ENCODE peak calls at places on chromosomes 4 and X, in six cellular contexts. Z is dorsolateral prefrontal cortex, O is choroid plexus epithelial cell, V is GM23338, G is lower leg skin, J is left ventricle myocardium inferior. K is an unnamed sample.

GRCh38 chrX:21479695-21480280 is 105.6 kb downstream of the CNKSR2 start:
- DNase-seq in Z (no peak), O (peak), V (peak), G (no peak), J (no peak), K (peak)

GRCh38 chr4:82268050-82268825 is 105.6 kb downstream of the HNRNPD start:
- DNase-seq in Z (peak), O (peak), V (peak), G (no peak), J (peak), K (peak)

GRCh38 chr4:168619266-168619631 is 122.4 kb downstream of the PALLD start:
- DNase-seq in Z (no peak), O (no peak), V (no peak), G (no peak), J (no peak), K (no peak)

GRCh38 chrX:88886908-88887307 is 139.9 kb downstream of the CPXCR1 start:
- DNase-seq in Z (no peak), O (no peak), V (no peak), G (no peak), J (no peak), K (no peak)

GRCh38 chr4:186351672-186352194 is 85.7 kb downstream of the F11 start:
- DNase-seq in Z (no peak), O (no peak), V (no peak), G (no peak), J (no peak), K (no peak)

GRCh38 chrX:18883234-18883960 is 100.5 kb downstream of the PHKA2 start:
- DNase-seq in Z (no peak), O (no peak), V (peak), G (no peak), J (peak), K (no peak)

GRCh38 chr4:13511101-13511500 is 27.0 kb upstream of the RAB28 start:
- DNase-seq in Z (no peak), O (no peak), V (no peak), G (no peak), J (no peak), K (no peak)

GRCh38 chr4:177375971-177376370 is 66.3 kb downstream of the AGA start:
- DNase-seq in Z (no peak), O (no peak), V (peak), G (no peak), J (no peak), K (no peak)

GRCh38 chr4:170672571-170672970 is 582.8 kb upstream of the AADAT start:
- DNase-seq in Z (no peak), O (peak), V (no peak), G (no peak), J (no peak), K (no peak)

GRCh38 chrX:47958943-47959342 is 44.8 kb downstream of the ZNF182 start:
- DNase-seq in Z (no peak), O (peak), V (peak), G (no peak), J (no peak), K (no peak)
- TF ChIP-seq CTCF in Z (no peak), O (peak), V (peak), G (no peak), J (peak), K (no peak)

GRCh38 chrX:136147320-136147901 is at the start of gene FHL1:
- DNase-seq in Z (no peak), O (peak), V (peak), G (peak), J (peak), K (no peak)
- H3K4me3 ChIP-seq in Z (peak), O (peak), V (peak), G (peak), J (peak), K (peak)

GRCh38 chr4:25144870-25145481 is 15.3 kb downstream of the SEPSECS start:
- DNase-seq in Z (no peak), O (peak), V (peak), G (no peak), J (no peak), K (no peak)
- TF ChIP-seq CTCF in Z (peak), O (peak), V (peak), G (no peak), J (peak), K (peak)

GRCh38 chr4:80207172-80207583 is 9.9 kb downstream of the PRDM8 start:
- DNase-seq in Z (no peak), O (no peak), V (peak), G (no peak), J (no peak), K (no peak)
- H3K4me3 ChIP-seq in Z (no peak), O (peak), V (peak), G (no peak), J (peak), K (no peak)

GRCh38 chr4:48709920-48710319 is 70.2 kb downstream of the FRYL start:
- DNase-seq in Z (no peak), O (no peak), V (no peak), G (no peak), J (no peak), K (no peak)
- TF ChIP-seq CTCF in Z (no peak), O (no peak), V (no peak), G (no peak), J (no peak), K (no peak)

K was measured in astrocyte of the cerebellum.